ENCODE peak calls at places on chromosomes 12 and 14, in seven cellular contexts. C is stimulated activated naive CD4-positive, alpha-beta T cell treated with Interleukin-2 at 50 U/mL for 16 hours; T is stomach; N is activated CD4-positive, alpha-beta T cell treated with anti-CD3 and anti-CD28 coated beads, Interleukin-2, amount 50 U/mL, for 1 hour; S is stimulated activated CD8-positive, alpha-beta memory T cell treated with anti-CD3 and anti-CD28 coated beads, Interleukin-15, amount 100 ng/mL, for 1 hour; K is NCI-H1092 treated with DMSO at 0.1 percent for 48 hours; L is HCT116. D is an unnamed sample.
A peak's percentile ranks its signal among the peaks of the same experiment; 100 is the strongest.

GRCh38 chr12:34292736-34293625 is 270.7 kb downstream of the ALG10 start:
- DNase-seq in T (no peak), K (no peak), L (no peak), N (no peak), C (no peak), S (no peak), D (no peak)

GRCh38 chr12:107404981-107405380 is 280.6 kb upstream of the PWP1 start:
- DNase-seq in K (peak; percentile 28), L (peak; percentile 57), C (no peak), S (no peak), N (peak; percentile 6), T (no peak), D (no peak)

GRCh38 chr12:6699259-6699988 is 1.2 kb downstream of the PIANP start:
- DNase-seq in K (no peak), N (no peak), T (no peak), S (no peak), C (no peak), L (no peak), D (no peak)

GRCh38 chr14:89198544-89199329 is 218.3 kb downstream of the FOXN3 start:
- DNase-seq in K (no peak), C (no peak), T (peak; percentile 56), N (no peak), L (no peak), S (no peak), D (no peak)

GRCh38 chr12:22321620-22322019 is 12.9 kb downstream of the ST8SIA1 start:
- DNase-seq in C (no peak), K (no peak), S (no peak), T (no peak), N (peak; percentile 12), L (no peak), D (no peak)

GRCh38 chr12:104653730-104654328 is 197.1 kb downstream of the CHST11 start:
- DNase-seq in N (no peak), L (no peak), S (no peak), K (no peak), T (no peak), C (no peak), D (no peak)

GRCh38 chr12:122947352-122947792 is 18.9 kb downstream of the ABCB9 start:
- DNase-seq in S (no peak), T (peak; percentile 68), L (no peak), C (no peak), K (no peak), N (no peak), D (no peak)

GRCh38 chr12:55499810-55500252 is 7.7 kb downstream of the OR6C68 start:
- DNase-seq in C (no peak), N (no peak), S (no peak), K (no peak), T (no peak), L (no peak), D (no peak)

GRCh38 chr12:104212516-104212915 is 3.1 kb upstream of the TXNRD1 start:
- DNase-seq in T (no peak), K (no peak), S (no peak), L (no peak), N (no peak), C (no peak), D (no peak)

GRCh38 chr14:102437997-102438922 is 71.3 kb downstream of the ANKRD9 start:
- DNase-seq in K (peak; percentile 81), C (peak; percentile 33), N (peak; percentile 62), L (peak; percentile 59), T (peak; percentile 89), S (peak; percentile 27), D (peak; percentile 73)

GRCh38 chr14:76486251-76486743 is 110.4 kb downstream of the ESRRB start:
- DNase-seq in N (no peak), T (no peak), C (no peak), L (no peak), S (no peak), K (peak; percentile 99), D (no peak)

GRCh38 chr12:104358353-104359003 is 54.9 kb downstream of the EID3 start:
- DNase-seq in K (peak; percentile 10), N (peak; percentile 64), S (peak; percentile 60), C (peak; percentile 50), L (peak; percentile 35), T (peak; percentile 70), D (no peak)

GRCh38 chr12:56990648-56991318 is 15.6 kb downstream of the ZBTB39 start:
- DNase-seq in C (no peak), L (no peak), K (no peak), S (no peak), N (no peak), T (no peak), D (no peak)

GRCh38 chr14:95838862-95839261 is 37.8 kb upstream of the TUNAR start:
- DNase-seq in L (no peak), C (no peak), K (no peak), N (no peak), S (no peak), T (no peak), D (no peak)

GRCh38 chr12:106137456-106138278 is 1.1 kb downstream of the NUAK1 start:
- DNase-seq in L (no peak), S (no peak), N (no peak), K (no peak), C (no peak), T (no peak), D (no peak)

GRCh38 chr12:57750561-57751431 is 1.3 kb downstream of the CDK4 start:
- DNase-seq in K (no peak), L (no peak), T (no peak), N (no peak), C (no peak), S (no peak), D (no peak)

GRCh38 chr14:50711043-50711442 is 42.9 kb upstream of the SAV1 start:
- DNase-seq in N (no peak), K (no peak), S (no peak), C (no peak), T (no peak), L (no peak), D (no peak)

GRCh38 chr14:80669416-80669815 is 272.1 kb downstream of the CEP128 start:
- DNase-seq in T (no peak), N (no peak), C (no peak), L (no peak), S (no peak), K (no peak), D (no peak)

GRCh38 chr12:108694812-108695278 is 36.5 kb downstream of the CORO1C start:
- DNase-seq in T (no peak), L (no peak), K (no peak), N (no peak), C (peak; percentile 1), S (no peak), D (no peak)

GRCh38 chr14:56555921-56556570 is 23.6 kb upstream of the TMEM260 start:
- DNase-seq in S (no peak), C (no peak), N (no peak), T (no peak), L (peak; percentile 60), K (peak; percentile 38), D (peak; percentile 38)

GRCh38 chr14:23209651-23210423 is 26.4 kb upstream of the SLC7A8 start:
- DNase-seq in C (no peak), N (no peak), T (no peak), S (no peak), K (no peak), L (no peak), D (peak; percentile 22)

GRCh38 chr12:43551971-43552559 is at the start of gene ADAMTS20:
- DNase-seq in N (no peak), T (no peak), C (no peak), K (no peak), L (no peak), S (no peak), D (no peak)

GRCh38 chr12:26282339-26282945 is 87.1 kb downstream of the SSPN start:
- DNase-seq in C (no peak), S (no peak), T (no peak), N (no peak), K (no peak), L (no peak), D (no peak)

GRCh38 chr12:57214398-57214781 is 2.2 kb upstream of the NXPH4 start:
- DNase-seq in T (peak; percentile 69), S (peak; percentile 56), K (peak; percentile 59), C (peak; percentile 60), N (peak; percentile 67), L (no peak), D (peak; percentile 37)

GRCh38 chr12:131864469-131864868 is 30.0 kb upstream of the ULK1 start:
- DNase-seq in C (no peak), T (no peak), N (no peak), S (no peak), K (no peak), L (no peak), D (no peak)

GRCh38 chr14:77067632-77068514 is 30.2 kb upstream of the CIPC start:
- DNase-seq in K (peak; percentile 71), S (peak; percentile 18), C (peak; percentile 54), N (peak; percentile 62), L (peak; percentile 42), T (peak; percentile 81), D (peak; percentile 35)

GRCh38 chr14:68335312-68335711 is 457.6 kb downstream of the ZFP36L1 start:
- DNase-seq in T (no peak), S (no peak), N (no peak), L (no peak), C (no peak), K (no peak), D (no peak)

GRCh38 chr12:51922762-51923505 is 15.6 kb downstream of the ACVRL1 start:
- DNase-seq in S (no peak), N (no peak), T (peak; percentile 55), L (no peak), K (no peak), C (no peak), D (peak; percentile 30)

GRCh38 chr14:92986254-92987147 is 63.6 kb downstream of the CHGA start:
- DNase-seq in K (no peak), L (no peak), S (no peak), N (no peak), T (peak; percentile 72), C (no peak), D (no peak)

GRCh38 chr12:82507656-82508055 is 149.3 kb downstream of the METTL25 start:
- DNase-seq in C (no peak), S (no peak), N (no peak), T (no peak), K (no peak), L (no peak), D (no peak)